ENCODE peak calls at places on chromosome 17, in four cellular contexts. E is B cell, T is Calu3, I is thyroid gland. F is an unnamed sample.

GRCh38 chr17:36949461-36949927 is 740 bp downstream of the AATF start:
- DNase-seq in E (no peak), T (no peak), I (no peak), F (no peak)

GRCh38 chr17:15194859-15195277 is 70.3 kb downstream of the PMP22 start:
- DNase-seq in E (no peak), T (no peak), I (no peak), F (no peak)

GRCh38 chr17:45335721-45336120 is 18.9 kb upstream of the MAP3K14 start:
- DNase-seq in E (no peak), T (no peak), I (no peak), F (no peak)

GRCh38 chr17:79587421-79587820 is 23.4 kb downstream of the RBFOX3 start:
- DNase-seq in E (no peak), T (no peak), I (no peak), F (no peak)

GRCh38 chr17:81821603-81822311 is 11.3 kb downstream of the MCRIP1 start:
- DNase-seq in E (no peak), T (peak; percentile 88), I (peak; percentile 32), F (no peak)

GRCh38 chr17:77602883-77603640 is 355.4 kb upstream of the TNRC6C start:
- DNase-seq in E (no peak), T (no peak), I (no peak), F (no peak)

GRCh38 chr17:44223574-44224046 is 4.1 kb upstream of the UBTF start:
- DNase-seq in E (no peak), T (peak; percentile 88), I (peak; percentile 18), F (no peak)

GRCh38 chr17:73686126-73686525 is 41.9 kb upstream of the SDK2 start:
- DNase-seq in E (no peak), T (no peak), I (no peak), F (no peak)

GRCh38 chr17:29565643-29566472 is 979 bp downstream of the ABHD15 start:
- DNase-seq in E (peak; percentile 60), T (peak; percentile 59), I (peak; percentile 43), F (peak; percentile 62)

GRCh38 chr17:68870427-68870826 is 84.8 kb downstream of the ABCA8 start:
- DNase-seq in E (no peak), T (no peak), I (no peak), F (no peak)

GRCh38 chr17:6525111-6525510 is 31.2 kb downstream of the PITPNM3 start:
- DNase-seq in E (no peak), T (no peak), I (no peak), F (no peak)

GRCh38 chr17:28193241-28193640 is 125.8 kb upstream of the TMEM97 start:
- DNase-seq in E (no peak), T (peak; percentile 4), I (peak; percentile 34), F (no peak)
- TF ChIP-seq CTCF in E (no peak), T (no peak), I (no peak), F (no peak)

DNA sequence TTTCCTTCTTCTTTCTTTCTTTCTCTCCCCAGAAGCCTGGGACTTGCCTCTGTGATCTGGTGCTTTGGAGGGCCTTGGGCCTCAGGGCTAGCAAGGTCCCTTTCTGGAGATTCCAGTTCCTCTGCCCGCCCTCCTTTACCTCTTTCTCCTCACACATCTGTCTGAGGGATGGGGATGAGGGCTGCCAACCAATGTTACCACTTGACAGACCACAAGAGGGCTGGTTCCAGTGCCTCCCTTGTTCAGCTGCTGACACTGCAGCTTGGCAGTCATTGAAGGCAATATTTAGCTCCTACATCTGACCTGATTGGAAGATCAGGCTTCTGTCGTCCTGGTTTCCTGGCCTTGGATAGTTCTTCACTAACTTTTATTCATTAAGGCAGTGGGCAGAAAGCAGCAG is 3.6 kb upstream of the ZNF652 start:
- DNase-seq in E (no peak), T (peak; percentile 31), I (peak; percentile 57), F (no peak)
- TF ChIP-seq CTCF in E (no peak), T (no peak), I (no peak), F (no peak)

DNA sequence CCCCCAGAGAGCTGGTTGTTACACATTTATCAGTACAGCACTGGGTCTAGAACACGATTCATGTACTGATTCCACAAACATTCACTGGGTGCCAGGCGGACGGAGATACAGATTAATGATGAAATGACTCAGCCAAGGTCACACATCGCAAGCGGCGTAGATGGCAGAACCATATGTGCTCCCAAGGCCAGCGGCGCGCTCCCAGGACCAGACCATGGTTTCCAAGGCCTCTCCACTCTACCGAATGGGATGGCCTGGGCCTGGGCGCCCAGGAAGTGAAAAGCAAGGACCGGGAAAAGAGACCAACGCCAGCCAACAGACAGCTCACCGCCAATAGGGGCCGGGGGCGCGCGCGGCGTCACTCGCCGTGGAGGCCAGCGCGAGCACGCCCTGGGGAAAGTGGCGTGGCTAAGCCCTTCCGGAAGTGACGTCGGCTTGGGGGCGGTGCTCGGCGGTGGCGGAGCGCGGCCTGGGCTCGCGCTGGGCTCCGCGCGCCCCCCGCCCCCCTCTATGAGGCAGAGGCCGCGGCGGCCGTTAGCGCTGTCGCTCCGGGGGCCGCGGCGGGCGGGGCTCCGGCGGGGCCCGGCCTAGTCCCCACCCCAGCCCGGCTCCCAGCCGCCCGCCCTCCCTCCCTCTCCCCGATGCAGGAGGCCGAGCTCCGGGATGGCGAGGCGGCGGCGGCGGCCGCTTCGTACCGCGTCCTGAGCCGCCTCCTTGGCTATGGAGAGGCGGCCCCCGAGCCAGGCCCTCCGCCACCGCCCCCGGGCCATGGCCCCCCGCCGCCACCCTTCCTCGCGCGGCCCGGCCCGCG is at the start of gene SOCS7:
- DNase-seq in E (peak; percentile 93), T (peak; percentile 100), I (peak; percentile 93), F (peak; percentile 95)
- TF ChIP-seq CTCF in E (no peak), T (peak; percentile 10), I (no peak), F (no peak)

GRCh38 chr17:8821446-8822105 is 22.4 kb upstream of the MFSD6L start:
- DNase-seq in E (no peak), T (no peak), I (no peak), F (no peak)
- TF ChIP-seq CTCF in E (no peak), T (no peak), I (no peak), F (no peak)

DNA sequence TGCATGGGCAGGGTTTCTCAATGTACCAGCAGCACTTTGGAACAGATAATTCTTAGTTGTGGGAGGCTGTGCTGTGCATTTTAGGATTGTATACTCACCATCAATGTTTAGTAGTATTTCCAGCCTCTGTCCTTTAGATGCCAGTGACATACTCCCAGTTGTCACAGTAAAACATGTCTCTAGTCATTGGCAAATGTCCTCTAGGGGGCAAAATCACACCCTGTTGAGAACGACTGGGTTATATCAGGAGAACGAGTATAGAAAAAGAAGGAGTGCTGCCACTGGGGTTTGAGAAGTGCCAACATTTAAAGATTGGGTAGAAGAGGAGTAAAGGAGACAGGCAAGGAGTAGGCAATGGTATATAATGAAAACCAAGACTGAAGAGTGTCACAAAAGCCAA is 37.9 kb upstream of the SMIM36 start:
- DNase-seq in E (no peak), T (peak; percentile 30), I (no peak), F (no peak)
- TF ChIP-seq CTCF in E (peak; percentile 21), T (no peak), I (no peak), F (peak; percentile 57)

GRCh38 chr17:4018446-4018845 is 54.2 kb upstream of the ATP2A3 start:
- DNase-seq in E (no peak), T (no peak), I (no peak), F (no peak)
- TF ChIP-seq CTCF in E (no peak), T (no peak), I (no peak), F (no peak)

GRCh38 chr17:55654015-55654414 is 68.6 kb downstream of the TMEM100 start:
- DNase-seq in E (no peak), T (no peak), I (no peak), F (no peak)

GRCh38 chr17:55652114-55652513 is 70.5 kb downstream of the TMEM100 start:
- DNase-seq in E (no peak), T (no peak), I (no peak), F (no peak)

GRCh38 chr17:55649935-55650597 is 72.6 kb downstream of the TMEM100 start:
- DNase-seq in E (no peak), T (no peak), I (no peak), F (no peak)

GRCh38 chr17:55654821-55655220 is 67.8 kb downstream of the TMEM100 start:
- DNase-seq in E (no peak), T (no peak), I (no peak), F (no peak)

DNA sequence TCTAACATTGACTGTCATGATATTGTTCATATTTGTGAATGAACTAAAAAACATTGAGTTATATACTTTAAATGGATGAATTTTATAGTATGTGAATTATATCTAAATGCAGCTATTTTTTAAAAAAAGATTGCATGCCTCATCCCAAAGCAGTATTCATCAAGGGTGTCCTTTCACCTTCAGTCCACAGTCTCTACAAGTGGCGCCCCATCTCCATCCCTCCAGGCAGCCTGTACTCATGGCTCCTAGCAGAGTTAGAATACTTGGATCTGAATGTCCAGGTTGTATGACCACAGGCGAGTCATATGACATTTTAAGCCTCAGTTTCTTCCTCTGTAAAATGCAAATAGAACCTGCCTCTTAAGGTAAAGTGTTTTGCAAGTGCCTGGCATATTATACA is 69.8 kb downstream of the TMEM100 start:
- DNase-seq in E (no peak), T (no peak), I (no peak), F (no peak)
- TF ChIP-seq CTCF in E (no peak), T (no peak), I (no peak), F (no peak)